ENCODE peak calls at places on chromosomes 2 and 18, in seven cellular contexts. N is mesendoderm, Y is T47D, Q is NCI-H748 treated with DMSO at 0.1 percent for 48 hours, F is thyroid gland, W is skeletal muscle cell, X is A549. C is an unnamed sample.

GRCh38 chr2:112880081-112880531 is 30.9 kb upstream of the IL37 start:
- DNase-seq in Y (no peak), F (no peak), N (no peak), Q (no peak), W (no peak), X (no peak), C (no peak)

GRCh38 chr2:183000846-183001245 is 37.4 kb downstream of the NCKAP1 start:
- DNase-seq in W (no peak), N (no peak), X (no peak), F (peak; percentile 87), Y (no peak), Q (no peak), C (no peak)

GRCh38 chr18:23451491-23451890 is 1.6 kb upstream of the RIOK3 start:
- DNase-seq in W (no peak), X (no peak), F (no peak), Y (no peak), N (no peak), Q (no peak), C (no peak)

GRCh38 chr18:80253236-80253635 is 5.9 kb upstream of the PARD6G start:
- DNase-seq in X (no peak), N (no peak), Y (no peak), W (no peak), Q (no peak), F (no peak), C (no peak)

GRCh38 chr2:237434916-237435315 is 21.0 kb upstream of the COL6A3 start:
- DNase-seq in F (no peak), N (no peak), W (peak; percentile 84), X (no peak), Q (no peak), Y (no peak), C (no peak)

GRCh38 chr2:23549821-23550535 is 165.0 kb downstream of the KLHL29 start:
- DNase-seq in X (no peak), Y (no peak), W (no peak), N (no peak), Q (no peak), F (no peak), C (no peak)

GRCh38 chr2:60058781-60059180 is 494.7 kb downstream of the BCL11A start:
- DNase-seq in F (no peak), X (no peak), Y (no peak), N (no peak), Q (no peak), W (no peak), C (no peak)

GRCh38 chr18:79738565-79739439 is 58.9 kb upstream of the KCNG2 start:
- DNase-seq in N (no peak), W (peak; percentile 19), Y (no peak), X (no peak), Q (no peak), F (no peak), C (no peak)

GRCh38 chr2:226295123-226295522 is 504.5 kb downstream of the IRS1 start:
- DNase-seq in F (no peak), W (no peak), Q (no peak), X (no peak), N (no peak), Y (no peak), C (no peak)

GRCh38 chr18:21900594-21901352 is 160.2 kb downstream of the MIB1 start:
- DNase-seq in N (no peak), X (no peak), W (no peak), Q (no peak), Y (no peak), F (no peak), C (no peak)

GRCh38 chr2:3389193-3389592 is 9.7 kb downstream of the TRAPPC12 start:
- DNase-seq in N (no peak), F (no peak), W (no peak), X (no peak), Y (no peak), Q (no peak), C (no peak)